ENCODE peak calls at places on chromosome 11, in six cellular contexts. X, Y, F, J, U and K are unnamed samples. For H3K27me3, the result is how much of the 10 kb centered on the place peaks cover.

GRCh38 chr11:26985941-26986340 is 8.0 kb upstream of the FIBIN start:
- DNase-seq in X (no peak), Y (no peak), F (no peak), J (no peak), U (no peak), K (no peak)

GRCh38 chr11:45455536-45455935 is 169.4 kb upstream of the SYT13 start:
- DNase-seq in X (no peak), Y (no peak), F (no peak), J (no peak), U (no peak), K (no peak)

GRCh38 chr11:8066911-8067455 is 14.0 kb upstream of the TUB start:
- DNase-seq in X (no peak), Y (peak), F (no peak), J (no peak), U (no peak), K (no peak)

GRCh38 chr11:68950268-68950667 is 30.5 kb downstream of the MRGPRD start:
- DNase-seq in X (peak), Y (no peak), F (no peak), J (no peak), U (no peak), K (no peak)

GRCh38 chr11:69385832-69386415 is 92.0 kb downstream of the MYEOV start:
- DNase-seq in X (no peak), Y (peak), F (no peak), J (no peak), U (no peak), K (no peak)

GRCh38 chr11:73468590-73469161 is 92.5 kb downstream of the RELT start:
- DNase-seq in X (no peak), Y (no peak), F (no peak), J (no peak), U (no peak), K (no peak)

GRCh38 chr11:73664894-73665293 is 18.5 kb downstream of the PLEKHB1 start:
- DNase-seq in X (no peak), Y (no peak), F (no peak), J (no peak), U (no peak), K (no peak)

GRCh38 chr11:111456859-111457730 is 55.1 kb downstream of the BTG4 start:
- DNase-seq in X (no peak), Y (no peak), F (no peak), J (no peak), U (peak), K (no peak)

GRCh38 chr11:12092714-12093113 is 17.7 kb upstream of the MICAL2 start:
- DNase-seq in X (no peak), Y (no peak), F (no peak), J (no peak), U (no peak), K (no peak)

GRCh38 chr11:116791002-116791812 is 472 bp downstream of the APOA5 start:
- DNase-seq in X (peak), Y (peak), F (peak), J (peak), U (no peak), K (peak)

GRCh38 chr11:1573077-1573846 is 1.2 kb upstream of the DUSP8 start:
- DNase-seq in X (no peak), Y (peak), F (no peak), J (peak), U (no peak), K (no peak)

GRCh38 chr11:126457817-126458216 is 102.3 kb downstream of the ST3GAL4 start:
- DNase-seq in X (no peak), Y (no peak), F (no peak), J (no peak), U (no peak), K (no peak)

GRCh38 chr11:122085712-122086111 is 30.3 kb downstream of the BLID start:
- DNase-seq in X (no peak), Y (no peak), F (no peak), J (no peak), U (no peak), K (no peak)

GRCh38 chr11:4183410-4184057 is 88.9 kb downstream of the RRM1 start:
- DNase-seq in X (no peak), Y (no peak), F (no peak), J (no peak), U (no peak), K (no peak)

GRCh38 chr11:3929689-3930088 is 74.2 kb downstream of the STIM1 start:
- DNase-seq in X (peak), Y (peak), F (no peak), J (no peak), U (no peak), K (peak)

GRCh38 chr11:94849836-94850235 is 81.7 kb downstream of the AMOTL1 start:
- DNase-seq in X (no peak), Y (no peak), F (no peak), J (no peak), U (no peak), K (no peak)

GRCh38 chr11:81644239-81644840 is 1089.3 kb downstream of the FAM181B start:
- DNase-seq in X (peak), Y (peak), F (no peak), J (no peak), U (no peak), K (peak)

GRCh38 chr11:101446238-101446637 is 137.6 kb downstream of the TRPC6 start:
- DNase-seq in X (no peak), Y (no peak), F (no peak), J (no peak), U (no peak), K (no peak)

DNA sequence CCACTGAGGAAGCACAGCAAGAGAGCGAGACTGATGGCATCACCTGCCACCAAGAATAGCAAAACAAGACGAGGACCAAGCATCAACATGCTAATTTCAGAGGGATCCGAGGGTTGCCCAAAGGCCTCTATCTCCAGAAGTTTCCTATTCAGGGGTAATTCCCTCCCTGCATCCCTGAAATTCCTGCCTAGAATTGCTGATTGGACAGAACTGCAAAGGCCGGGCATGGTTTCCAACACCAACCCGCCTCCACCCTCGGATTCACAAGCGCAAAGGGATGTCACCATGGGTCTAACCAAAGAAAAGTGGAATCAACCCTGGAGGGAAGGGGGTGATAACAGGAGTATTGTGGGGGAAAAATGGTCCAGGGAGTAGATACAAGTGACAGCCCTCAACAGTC is 28.3 kb upstream of the ETS1 start:
- DNase-seq in X (no peak), Y (no peak), F (no peak), J (no peak), U (no peak), K (no peak)
- H3K27me3 ChIP-seq in X (under half), Y (under half), F (under half), J (under half), U (under half), K (under half)

DNA sequence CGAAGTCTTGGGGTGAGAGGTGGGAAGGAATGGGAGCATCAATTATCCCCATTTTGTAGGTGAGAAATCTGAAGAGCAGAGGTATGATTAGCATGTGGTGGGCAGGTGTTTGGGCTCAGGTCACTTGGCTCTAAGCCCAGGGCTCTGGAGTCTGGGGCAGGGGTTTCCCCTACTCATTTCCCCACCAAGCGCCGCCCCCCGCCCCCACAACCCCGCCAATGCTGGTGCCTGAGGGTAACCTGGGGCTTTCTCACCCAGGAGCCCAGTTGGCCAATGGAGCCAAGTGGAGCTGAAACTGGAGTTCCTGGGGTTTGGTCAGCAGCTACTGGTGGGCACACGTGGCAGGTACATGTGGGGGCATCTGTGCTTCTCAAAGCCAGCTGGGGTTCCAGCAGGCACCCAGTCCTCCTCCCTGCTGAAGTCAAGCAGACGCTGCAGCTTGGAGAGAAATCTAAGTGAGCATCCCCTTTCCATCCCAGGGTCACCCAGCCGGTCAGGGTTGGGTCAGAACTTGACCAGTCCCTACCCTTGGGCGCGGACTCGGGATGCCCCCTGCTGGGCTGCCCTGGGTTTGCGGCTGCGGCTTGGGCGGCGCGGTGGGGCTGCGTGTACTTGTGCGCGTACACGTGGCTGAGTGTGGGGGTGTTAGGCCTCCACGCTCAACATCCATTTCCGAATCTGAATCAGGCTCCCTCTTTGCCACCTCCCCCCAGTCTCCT is 1.6 kb upstream of the CHRM1 start:
- DNase-seq in X (no peak), Y (no peak), F (no peak), J (no peak), U (no peak), K (no peak)
- TF ChIP-seq CTCF in X (peak), Y (no peak), F (peak), J (no peak), U (peak), K (no peak)

DNA sequence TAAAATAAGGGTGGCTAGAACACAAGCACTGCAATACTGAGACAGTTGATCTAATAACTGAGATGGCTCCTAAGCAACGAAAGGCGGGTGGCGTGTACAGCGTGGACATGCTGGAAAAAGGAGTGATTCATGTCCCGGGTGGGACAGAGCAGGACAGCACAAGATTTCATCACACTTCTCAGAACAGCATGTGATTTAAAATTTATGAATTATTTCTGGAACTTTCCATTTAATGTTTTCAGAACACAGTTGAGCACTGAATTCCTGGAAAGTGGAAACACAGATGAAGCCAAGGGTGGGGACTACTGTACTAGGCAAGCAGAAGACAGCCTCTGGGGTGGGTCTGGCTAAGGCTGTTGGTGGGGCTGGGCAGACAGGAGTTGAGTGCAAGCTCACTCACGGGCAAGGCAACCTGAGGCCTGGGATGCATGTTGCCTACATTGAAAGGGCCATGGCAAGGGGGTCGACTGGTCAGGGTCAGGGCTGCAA is 165.6 kb upstream of the DDI1 start:
- DNase-seq in X (no peak), Y (peak), F (peak), J (no peak), U (peak), K (no peak)
- H3K27me3 ChIP-seq in X (under half), Y (under half), F (under half), J (under half), U (under half), K (under half)

DNA sequence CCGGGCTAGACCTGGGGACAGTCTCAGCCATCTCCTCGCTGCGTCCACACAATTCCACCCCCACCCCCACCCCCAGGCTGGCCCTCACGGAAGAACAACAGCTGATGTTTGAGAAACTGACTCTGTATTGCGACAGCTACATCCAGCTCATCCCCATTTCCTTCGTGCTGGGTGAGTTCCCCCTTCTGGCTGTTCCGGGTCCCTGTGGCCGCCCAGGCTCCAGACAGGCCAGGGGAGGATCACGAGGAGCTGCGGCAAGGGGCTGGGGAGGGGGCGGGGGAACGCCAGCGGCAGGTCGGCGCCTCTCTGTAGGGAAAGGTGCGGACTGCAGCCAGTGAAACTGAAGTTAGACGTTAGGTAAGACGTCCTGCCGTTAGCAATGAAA is 4.9 kb downstream of the BEST1 start:
- DNase-seq in X (peak), Y (peak), F (peak), J (no peak), U (no peak), K (peak)
- TF ChIP-seq CTCF in X (peak), Y (peak), F (peak), J (no peak), U (peak), K (no peak)

GRCh38 chr11:65578134-65578533 is 2.3 kb downstream of the EHBP1L1 start:
- DNase-seq in X (no peak), Y (no peak), F (no peak), J (no peak), U (no peak), K (no peak)
- H3K27me3 ChIP-seq in X (under half), Y (under half), F (under half), J (under half), U (under half), K (under half)